ENCODE peak calls at places on chromosomes 6 and 20, in four cellular contexts. X, U, J and B are unnamed samples.
A peak's percentile ranks its signal among the peaks of the same experiment; 100 is the strongest.

GRCh38 chr6:84773431-84774173 is 9.2 kb upstream of the TBX18 start:
- DNase-seq in X (no peak), U (no peak), J (no peak), B (no peak)

GRCh38 chr20:496126-496696 is 33.9 kb upstream of the TBC1D20 start:
- DNase-seq in X (no peak), U (no peak), J (peak; percentile 49), B (no peak)

GRCh38 chr6:71410681-71411080 is 122.1 kb downstream of the OGFRL1 start:
- DNase-seq in X (no peak), U (peak; percentile 64), J (no peak), B (no peak)

GRCh38 chr6:142297996-142298753 is 3.6 kb upstream of the ADGRG6 start:
- DNase-seq in X (no peak), U (peak; percentile 77), J (peak; percentile 85), B (no peak)

GRCh38 chr6:89239338-89239737 is 22.2 kb upstream of the GABRR1 start:
- DNase-seq in X (no peak), U (no peak), J (no peak), B (no peak)

GRCh38 chr20:6038256-6038655 is 15.6 kb downstream of the LRRN4 start:
- DNase-seq in X (no peak), U (no peak), J (no peak), B (no peak)

GRCh38 chr20:42754713-42755112 is 435.0 kb downstream of the PTPRT start:
- DNase-seq in X (peak; percentile 50), U (no peak), J (no peak), B (no peak)

GRCh38 chr6:170172825-170173231 is 118.0 kb downstream of the DLL1 start:
- DNase-seq in X (no peak), U (no peak), J (no peak), B (peak; percentile 5)

GRCh38 chr20:64039293-64040160 is 3.5 kb downstream of the C20orf204 start:
- DNase-seq in X (no peak), U (no peak), J (no peak), B (no peak)

GRCh38 chr20:42483694-42484303 is 705.9 kb downstream of the PTPRT start:
- DNase-seq in X (no peak), U (no peak), J (no peak), B (no peak)

GRCh38 chr20:58233881-58234528 is 5.6 kb upstream of the ANKRD60 start:
- DNase-seq in X (peak; percentile 27), U (no peak), J (no peak), B (peak; percentile 49)

GRCh38 chr20:62918137-62918536 is 8.2 kb downstream of the DIDO1 start:
- DNase-seq in X (no peak), U (no peak), J (no peak), B (no peak)

GRCh38 chr6:157047951-157048350 is 270.8 kb downstream of the ARID1B start:
- DNase-seq in X (no peak), U (no peak), J (peak; percentile 33), B (no peak)

GRCh38 chr6:3287976-3288707 is 29.4 kb downstream of the PSMG4 start:
- DNase-seq in X (no peak), U (no peak), J (no peak), B (no peak)

GRCh38 chr6:9646346-9647042 is 768.4 kb downstream of the TFAP2A start:
- DNase-seq in X (peak; percentile 30), U (peak; percentile 56), J (peak; percentile 38), B (no peak)

GRCh38 chr6:138307816-138308727 is 69.6 kb upstream of the SMIM28 start:
- DNase-seq in X (no peak), U (no peak), J (no peak), B (no peak)

GRCh38 chr6:154447929-154448328 is 62.6 kb downstream of the CNKSR3 start:
- DNase-seq in X (no peak), U (peak; percentile 36), J (peak; percentile 55), B (no peak)

GRCh38 chr6:119891638-119892037 is 542.1 kb upstream of the MAN1A1 start:
- DNase-seq in X (no peak), U (no peak), J (no peak), B (no peak)

GRCh38 chr6:11094411-11094851 is 797 bp downstream of the SMIM13 start:
- DNase-seq in X (peak; percentile 54), U (peak; percentile 24), J (peak; percentile 45), B (no peak)

GRCh38 chr6:143860111-143860510 is 4.2 kb upstream of the ZC2HC1B start:
- DNase-seq in X (no peak), U (no peak), J (peak; percentile 5), B (no peak)
- TF ChIP-seq CTCF in X (no peak), U (no peak), J (no peak), B (no peak)

DNA sequence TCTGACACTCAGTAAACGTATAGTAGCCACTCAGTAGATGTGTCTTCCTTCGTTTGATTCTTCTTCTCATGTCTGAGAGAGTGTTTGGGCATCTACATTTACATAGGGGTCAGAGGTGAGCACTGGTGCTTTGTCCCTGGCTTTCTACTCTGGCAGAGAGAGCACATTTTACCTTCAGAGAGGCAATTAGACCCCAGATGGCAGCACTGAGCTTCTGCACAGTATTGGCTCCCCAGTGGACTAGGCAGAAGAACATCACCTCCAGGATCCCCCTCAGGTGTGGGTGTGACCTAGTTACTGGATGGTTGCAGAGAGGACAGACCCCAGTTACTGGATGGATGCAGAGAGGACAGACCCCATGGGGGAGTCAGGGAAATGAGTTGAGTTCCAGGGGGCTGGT is 327.2 kb downstream of the DHX35 start:
- DNase-seq in X (no peak), U (no peak), J (no peak), B (no peak)
- TF ChIP-seq CTCF in X (no peak), U (no peak), J (no peak), B (no peak)

DNA sequence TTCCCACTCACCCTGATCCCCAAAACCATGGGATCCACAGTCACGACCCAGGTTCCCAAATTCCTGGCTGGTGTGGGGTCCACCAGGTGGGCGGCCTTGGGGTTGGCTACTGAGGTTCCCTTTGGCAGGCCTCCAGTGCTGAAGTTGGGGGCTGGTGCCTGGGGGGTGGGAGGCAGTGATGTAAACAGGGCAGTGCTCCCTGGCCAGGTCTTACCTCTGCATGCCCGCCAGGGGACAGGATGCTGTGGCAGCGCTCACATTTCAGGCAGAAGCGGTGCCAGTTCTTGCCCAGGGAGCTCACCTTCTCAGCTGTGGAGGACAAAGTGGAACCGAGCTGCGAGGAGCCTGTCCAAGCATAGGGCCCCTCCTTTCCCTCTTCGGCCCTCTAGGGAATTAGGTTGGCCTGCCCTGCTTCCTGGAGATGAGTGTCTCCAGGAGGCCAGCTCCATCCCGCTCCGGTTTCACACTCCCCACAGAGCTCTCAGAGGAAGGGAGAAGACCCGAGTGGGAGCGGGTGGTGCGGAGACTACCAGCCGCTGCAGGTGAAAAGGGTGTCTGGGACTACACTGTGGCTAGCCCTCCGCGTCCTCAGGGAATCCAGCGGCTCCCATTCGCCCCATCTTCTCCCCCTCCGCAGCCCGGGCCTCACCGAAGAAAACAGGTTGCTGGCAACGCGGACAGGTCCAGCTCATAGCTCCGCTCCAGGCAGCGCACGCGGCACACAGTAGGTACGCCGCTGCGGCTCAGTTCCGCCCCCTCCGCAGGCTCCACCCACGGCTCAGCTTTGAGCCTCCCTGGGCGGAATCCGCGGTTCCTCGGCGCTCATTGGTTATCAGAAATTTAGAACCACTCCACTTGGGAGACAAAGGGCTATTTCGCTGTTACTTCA is at the start of gene CRIP3:
- DNase-seq in X (no peak), U (no peak), J (no peak), B (peak; percentile 58)
- TF ChIP-seq CTCF in X (no peak), U (no peak), J (peak; percentile 15), B (no peak)

GRCh38 chr6:152948150-152948768 is 34.6 kb downstream of the FBXO5 start:
- DNase-seq in X (no peak), U (peak; percentile 8), J (peak; percentile 52), B (no peak)

GRCh38 chr6:152941746-152942145 is 41.1 kb downstream of the FBXO5 start:
- DNase-seq in X (no peak), U (no peak), J (no peak), B (no peak)

GRCh38 chr6:152946484-152946883 is 36.4 kb downstream of the FBXO5 start:
- DNase-seq in X (no peak), U (no peak), J (no peak), B (no peak)

GRCh38 chr6:152943260-152943897 is 39.5 kb downstream of the FBXO5 start:
- DNase-seq in X (no peak), U (no peak), J (no peak), B (no peak)

GRCh38 chr6:152942319-152942869 is 40.4 kb downstream of the FBXO5 start:
- DNase-seq in X (no peak), U (no peak), J (no peak), B (no peak)
- TF ChIP-seq CTCF in X (no peak), U (no peak), J (no peak), B (no peak)

DNA sequence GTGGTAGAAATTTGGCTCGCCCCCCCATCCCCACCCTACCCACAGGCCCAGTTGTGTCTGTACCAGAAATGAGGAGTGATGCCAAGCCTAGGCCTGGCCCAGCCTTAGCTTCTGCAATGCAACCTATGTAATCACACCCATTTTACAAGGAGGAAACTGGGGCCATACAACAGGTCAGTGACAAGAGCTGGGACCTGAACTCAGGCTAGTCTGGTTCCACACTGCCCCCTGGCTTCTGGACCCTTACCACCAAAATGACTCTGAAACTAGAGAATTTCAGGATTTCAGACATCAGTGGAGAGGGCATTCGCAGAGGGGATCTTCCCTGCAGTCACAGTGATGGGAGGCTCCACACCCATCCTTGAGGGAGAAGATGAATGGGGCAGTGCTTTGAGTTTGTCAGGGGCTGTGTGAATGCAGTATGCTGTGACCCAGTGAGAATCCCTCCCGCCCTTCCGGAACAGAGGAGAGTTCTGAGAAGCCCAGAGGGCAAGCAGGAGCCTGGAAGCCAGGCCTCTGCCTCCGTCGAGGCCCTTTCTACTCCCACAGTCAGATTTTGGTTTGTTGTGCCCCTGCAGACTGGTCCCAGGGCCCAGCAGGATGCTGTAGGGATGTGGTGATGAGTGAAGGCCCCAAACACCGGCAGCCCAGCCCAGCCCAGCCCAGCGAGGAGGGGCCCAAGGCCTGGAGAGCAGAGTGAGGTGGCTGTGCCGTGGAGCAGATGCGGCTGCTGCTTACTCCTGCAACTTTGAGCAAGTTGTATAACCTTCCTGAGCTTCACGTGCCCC is 48.1 kb upstream of the MYL9 start:
- DNase-seq in X (no peak), U (no peak), J (no peak), B (no peak)
- TF ChIP-seq CTCF in X (no peak), U (no peak), J (peak; percentile 29), B (no peak)

GRCh38 chr6:28399370-28400121 is at the start of gene ZSCAN12:
- DNase-seq in X (peak; percentile 84), U (peak; percentile 71), J (peak; percentile 89), B (peak; percentile 79)
- TF ChIP-seq CTCF in X (peak; percentile 11), U (peak; percentile 17), J (peak; percentile 65), B (no peak)

GRCh38 chr6:129671442-129672344 is 38.3 kb downstream of the ARHGAP18 start:
- DNase-seq in X (peak; percentile 39), U (no peak), J (no peak), B (no peak)
- TF ChIP-seq CTCF in X (no peak), U (no peak), J (peak; percentile 14), B (no peak)

DNA sequence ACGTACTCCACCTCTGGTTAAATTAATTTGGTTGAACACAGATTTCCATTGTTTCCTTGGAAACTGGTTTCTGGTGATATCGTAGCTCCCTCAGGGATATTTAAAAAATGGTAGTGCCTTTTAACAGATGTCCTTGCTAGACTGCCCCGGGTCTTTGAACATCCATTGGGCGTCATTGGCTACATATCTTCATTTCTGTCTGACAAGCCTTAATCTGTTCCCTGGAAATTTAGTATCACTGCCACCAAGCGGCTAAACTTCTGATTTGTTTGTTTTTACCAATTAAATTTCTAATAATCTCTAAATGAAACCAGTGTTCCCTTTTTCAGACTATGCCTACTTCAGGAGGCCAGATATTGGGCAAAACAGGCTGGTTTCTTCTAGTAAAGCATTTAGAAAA is 249.3 kb downstream of the ZFAND3 start:
- DNase-seq in X (no peak), U (no peak), J (no peak), B (no peak)
- TF ChIP-seq CTCF in X (no peak), U (no peak), J (no peak), B (no peak)

GRCh38 chr6:63910863-63911665 is 275.5 kb downstream of the PHF3 start:
- DNase-seq in X (no peak), U (no peak), J (no peak), B (no peak)
- TF ChIP-seq CTCF in X (no peak), U (no peak), J (no peak), B (no peak)